ENCODE peak calls at places on chromosomes 4 and X, in seven cellular contexts. A is GM23338, W is stomach, D is SK-N-SH, V is endothelial cell of umbilical vein, R is sigmoid colon, Z is H1. U is an unnamed sample.

GRCh38 chr4:48133668-48134444 is at the start of gene TXK:
- DNase-seq in V (peak), A (no peak), D (no peak), R (no peak), Z (no peak), W (no peak), U (no peak)

GRCh38 chr4:3388461-3389185 is 53.1 kb upstream of the HGFAC start:
- DNase-seq in D (peak), Z (no peak), V (peak), A (no peak), W (no peak), R (peak), U (no peak)

GRCh38 chrX:16785247-16786138 is 773 bp upstream of the TXLNG start:
- DNase-seq in R (peak), W (peak), A (peak), D (peak), Z (no peak), V (no peak), U (peak)

GRCh38 chr4:183722738-183723560 is 63.9 kb downstream of the TRAPPC11 start:
- DNase-seq in W (peak), Z (peak), A (peak), D (peak), R (peak), V (peak), U (peak)

GRCh38 chr4:157076578-157076947 is 613 bp downstream of the GLRB start:
- DNase-seq in V (peak), A (peak), D (peak), R (peak), Z (no peak), W (no peak), U (no peak)

GRCh38 chr4:2689114-2689513 is 67.0 kb downstream of the TNIP2 start:
- DNase-seq in A (no peak), D (no peak), Z (no peak), V (no peak), W (no peak), R (no peak), U (no peak)

GRCh38 chr4:134154097-134154496 is 47.5 kb downstream of the PABPC4L start:
- DNase-seq in A (no peak), R (no peak), Z (no peak), V (no peak), W (no peak), D (no peak), U (no peak)

GRCh38 chr4:5689065-5689464 is 19.3 kb downstream of the EVC2 start:
- DNase-seq in Z (no peak), D (no peak), A (no peak), W (no peak), R (peak), V (no peak), U (no peak)

GRCh38 chrX:150887906-150888465 is 10.5 kb downstream of the CD99L2 start:
- DNase-seq in R (no peak), D (no peak), Z (no peak), V (no peak), A (no peak), W (no peak), U (no peak)

GRCh38 chrX:46665232-46666162 is 91.9 kb downstream of the CHST7 start:
- DNase-seq in D (no peak), V (peak), A (no peak), R (no peak), Z (no peak), W (no peak), U (no peak)

GRCh38 chr4:121989715-121990114 is 37.9 kb upstream of the TRPC3 start:
- DNase-seq in V (peak), A (peak), W (no peak), R (no peak), D (no peak), Z (no peak), U (no peak)

GRCh38 chr4:28378109-28378830 is 1517.6 kb downstream of the STIM2 start:
- DNase-seq in A (peak), W (no peak), Z (no peak), D (no peak), R (no peak), V (no peak), U (no peak)

GRCh38 chrX:120660638-120661037 is 30.8 kb upstream of the C1GALT1C1 start:
- DNase-seq in V (no peak), Z (no peak), R (no peak), D (no peak), W (no peak), A (no peak), U (no peak)

GRCh38 chr4:158624889-158625478 is 46.7 kb downstream of the C4orf46 start:
- DNase-seq in A (peak), W (no peak), V (peak), D (peak), R (no peak), Z (no peak), U (no peak)

GRCh38 chr4:110623710-110624015 is 786 bp upstream of the PITX2 start:
- DNase-seq in V (no peak), W (no peak), D (no peak), Z (no peak), A (peak), R (no peak), U (no peak)

GRCh38 chr4:66284991-66285451 is 614.7 kb upstream of the EPHA5 start:
- DNase-seq in A (no peak), D (no peak), Z (no peak), V (no peak), R (no peak), W (no peak), U (no peak)

GRCh38 chrX:71543316-71543715 is 10.4 kb downstream of the OGT start:
- DNase-seq in R (no peak), Z (no peak), A (no peak), D (no peak), W (no peak), V (peak), U (no peak)

DNA sequence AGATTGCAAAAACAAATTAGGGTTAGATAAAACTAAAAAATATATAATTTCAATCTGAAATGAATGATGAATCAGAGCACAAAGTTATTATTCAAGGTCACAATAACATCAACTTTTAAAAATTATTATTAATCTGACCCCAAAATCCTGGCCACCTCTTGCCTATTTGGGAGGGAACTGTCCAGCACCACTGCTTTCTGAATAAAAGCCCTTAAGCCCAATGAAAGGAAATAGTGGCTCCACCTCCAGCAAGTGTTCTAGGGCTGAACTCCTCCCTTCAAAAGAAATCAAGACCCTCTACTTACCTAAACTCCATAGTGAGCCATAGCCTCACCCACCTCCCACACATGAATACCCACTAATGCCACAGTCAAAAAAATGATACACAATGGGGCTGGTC is 208.2 kb downstream of the PARM1 start:
- DNase-seq in D (no peak), Z (no peak), R (no peak), V (no peak), A (peak), W (no peak), U (no peak)
- TF ChIP-seq POLR2AphosphoS5 in D (no peak), Z (no peak), R (no peak), V (no peak), A (no peak), W (no peak), U (no peak)

DNA sequence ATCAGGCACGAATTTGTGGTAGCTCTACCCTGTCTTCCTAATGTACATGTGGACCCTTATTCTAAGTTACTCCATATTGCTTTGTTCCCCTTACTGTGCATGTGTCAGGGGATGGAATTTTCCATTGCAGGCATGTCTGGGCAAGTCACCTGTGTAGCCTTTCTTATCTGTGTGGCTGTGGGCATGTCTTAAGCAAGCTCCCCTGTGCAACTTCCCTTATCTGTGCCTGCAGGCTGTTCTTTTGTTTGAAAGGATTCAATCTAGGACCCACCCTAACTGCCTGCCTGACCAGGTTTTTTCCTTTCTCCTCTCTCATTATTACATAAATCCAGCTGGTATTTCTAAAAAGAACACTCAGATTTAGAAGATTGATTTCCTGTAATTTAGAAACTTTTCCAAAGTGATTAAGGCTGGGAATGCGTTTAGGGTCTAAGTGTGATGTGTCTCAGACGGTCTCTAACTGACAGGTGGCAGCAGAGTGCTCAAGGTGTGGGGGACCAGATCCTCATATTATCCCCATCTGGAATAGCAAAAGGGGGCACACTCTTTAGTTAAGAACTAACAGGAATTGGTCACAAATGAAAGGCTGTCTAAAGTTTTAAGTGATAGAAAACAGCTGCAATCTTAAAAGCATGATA is 198.9 kb upstream of the PPP1R2C start:
- DNase-seq in W (peak), Z (no peak), V (peak), D (no peak), R (no peak), A (peak), U (no peak)
- TF ChIP-seq POLR2AphosphoS5 in W (no peak), Z (no peak), V (no peak), D (no peak), R (no peak), A (no peak), U (no peak)

GRCh38 chr4:38692421-38692820 is 28.4 kb downstream of the KLF3 start:
- DNase-seq in D (no peak), Z (no peak), V (no peak), A (no peak), W (no peak), R (no peak), U (no peak)
- TF ChIP-seq POLR2AphosphoS5 in D (no peak), Z (no peak), V (no peak), A (no peak), W (no peak), R (no peak), U (no peak)

DNA sequence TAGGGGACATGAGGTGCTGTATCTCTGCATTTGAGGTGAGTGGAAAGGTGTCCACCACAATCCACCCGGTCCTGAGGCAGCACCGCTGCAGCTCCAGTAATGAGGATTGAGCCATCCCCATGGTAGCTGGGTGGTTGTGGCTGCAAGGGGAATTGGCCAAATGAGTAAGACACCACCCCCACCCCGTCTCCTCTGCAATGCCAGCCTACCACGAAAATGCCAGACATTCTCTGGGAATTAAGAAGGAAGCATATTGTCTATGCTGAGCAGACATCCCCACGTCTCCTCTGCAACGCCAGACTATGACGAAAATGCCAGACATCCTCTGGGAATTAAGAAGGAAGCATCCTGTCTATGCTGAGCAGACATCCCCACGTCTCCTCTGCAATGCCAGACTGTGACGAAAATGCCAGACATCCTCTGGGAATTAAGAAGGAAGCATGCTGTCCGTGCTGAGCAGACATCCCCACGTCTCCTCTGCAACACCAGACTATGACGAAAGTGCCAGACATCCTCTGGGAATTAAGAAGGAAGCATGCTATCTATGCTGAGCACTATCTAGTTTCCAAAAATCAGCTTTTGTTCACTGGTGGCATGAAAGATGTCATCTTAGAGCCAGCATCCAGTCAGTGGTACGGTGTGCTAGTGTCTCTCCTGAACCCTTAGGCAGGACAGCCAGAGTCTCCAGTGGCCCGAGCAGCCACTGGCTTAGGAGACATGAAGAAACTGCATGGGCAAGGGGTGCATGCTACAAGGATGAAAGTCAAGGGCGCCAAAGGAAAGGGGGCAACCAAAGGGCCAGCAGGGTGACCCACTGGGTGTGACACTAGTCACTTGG is 339.9 kb upstream of the FRG1 start:
- DNase-seq in R (no peak), D (peak), W (no peak), Z (no peak), A (no peak), V (no peak), U (no peak)
- TF ChIP-seq POLR2AphosphoS5 in R (no peak), D (no peak), W (no peak), Z (no peak), A (no peak), V (no peak), U (no peak)

GRCh38 chr4:64538219-64538618 is 129.0 kb upstream of the TECRL start:
- DNase-seq in A (peak), R (no peak), Z (no peak), W (no peak), D (no peak), V (no peak), U (no peak)
- TF ChIP-seq POLR2AphosphoS5 in A (no peak), R (no peak), Z (no peak), W (no peak), D (no peak), V (no peak), U (no peak)

GRCh38 chr4:30717208-30718020 is 2.8 kb upstream of the PCDH7 start:
- DNase-seq in W (peak), A (peak), D (peak), V (peak), Z (no peak), R (peak), U (peak)
- TF ChIP-seq POLR2AphosphoS5 in W (no peak), A (peak), D (no peak), V (no peak), Z (no peak), R (no peak), U (peak)

DNA sequence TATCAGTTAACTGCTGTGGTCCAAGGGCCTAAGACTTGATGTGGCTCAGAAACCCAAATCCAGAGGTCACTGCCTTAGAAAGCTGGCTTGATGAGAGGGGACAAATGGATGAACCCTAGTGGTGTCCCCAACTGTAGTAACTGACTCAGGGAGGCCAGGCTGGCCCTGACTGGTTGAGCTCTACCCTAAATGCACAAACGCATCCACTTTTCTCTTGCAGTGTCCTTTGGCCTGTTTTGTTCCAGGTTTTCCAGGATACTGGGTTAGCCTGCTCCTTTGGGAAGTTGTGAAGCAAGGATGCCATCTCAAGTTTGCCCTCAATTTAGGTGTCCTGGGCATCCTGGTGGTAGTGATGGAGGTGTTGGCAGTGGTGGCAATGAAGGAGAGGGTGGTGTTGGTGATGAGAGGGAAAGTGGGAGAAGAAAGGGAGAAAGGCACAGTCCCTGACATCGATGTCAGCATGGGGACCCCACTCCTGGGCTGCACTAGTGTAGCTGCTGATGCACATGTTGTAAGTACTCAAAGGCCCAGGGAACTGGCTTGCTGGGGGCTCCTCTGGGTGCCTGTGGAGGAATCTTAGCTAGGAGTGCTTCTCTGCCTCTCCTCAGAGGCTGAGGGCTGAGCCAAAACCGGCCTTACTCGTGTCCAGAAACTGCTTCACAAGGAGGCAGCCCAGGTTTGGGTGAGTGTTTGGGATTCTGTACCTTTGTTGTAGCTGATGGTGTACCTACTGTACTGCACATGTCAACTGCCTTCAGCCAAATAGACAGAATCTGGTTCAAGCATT is 2.9 kb upstream of the HAND2 start:
- DNase-seq in W (no peak), V (no peak), D (no peak), A (peak), Z (no peak), R (peak), U (no peak)
- TF ChIP-seq POLR2AphosphoS5 in W (no peak), V (no peak), D (no peak), A (no peak), Z (no peak), R (no peak), U (no peak)

GRCh38 chr4:154086247-154086646 is 297.4 kb upstream of the SFRP2 start:
- DNase-seq in V (no peak), W (no peak), D (no peak), Z (no peak), R (no peak), A (peak), U (no peak)
- TF ChIP-seq POLR2AphosphoS5 in V (no peak), W (no peak), D (no peak), Z (no peak), R (no peak), A (no peak), U (no peak)

DNA sequence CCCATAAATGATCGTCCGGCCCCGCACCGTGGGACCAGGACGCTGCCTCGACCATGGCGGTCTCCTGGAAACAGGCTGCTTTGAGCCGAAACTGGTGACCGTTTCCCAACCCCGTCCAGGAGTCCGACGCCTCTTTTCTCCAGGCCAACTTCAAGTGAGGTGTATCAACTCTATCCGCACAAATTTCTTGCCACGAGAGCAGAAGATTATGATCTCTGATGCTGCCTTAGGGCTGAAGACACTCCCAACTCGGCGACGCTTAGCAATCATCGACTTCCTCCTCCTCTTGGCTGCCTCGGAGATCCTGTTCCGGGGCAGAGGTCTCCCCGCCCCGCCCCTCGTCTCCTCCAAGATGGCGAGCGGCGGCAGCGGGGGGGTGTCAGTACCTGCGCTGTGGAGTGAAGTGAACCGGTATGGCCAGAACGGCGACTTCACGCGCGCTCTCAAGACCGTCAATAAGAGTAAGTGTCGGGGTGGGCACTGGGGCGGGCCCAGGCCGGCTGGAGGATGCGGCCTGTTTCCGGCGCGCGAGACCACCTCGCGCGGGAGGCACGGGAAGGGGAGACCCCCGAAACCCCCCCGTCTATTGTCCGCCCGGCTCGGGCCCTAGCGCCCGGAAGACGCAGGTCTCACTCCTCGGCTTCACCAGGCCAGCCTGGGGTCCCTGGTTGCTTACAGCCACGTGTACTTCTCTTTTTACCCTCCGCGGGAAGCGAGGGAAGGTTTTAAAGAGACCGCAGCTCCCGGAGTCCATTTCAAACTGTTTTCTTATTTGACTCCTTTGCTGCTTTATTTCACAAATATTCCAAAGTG is at the start of gene SRP72:
- DNase-seq in A (peak), Z (peak), V (peak), R (peak), W (peak), D (peak), U (peak)
- TF ChIP-seq POLR2AphosphoS5 in A (peak), Z (peak), V (peak), R (peak), W (peak), D (peak), U (peak)

GRCh38 chr4:60655356-60655755 is 544.8 kb upstream of the ADGRL3 start:
- DNase-seq in R (no peak), V (no peak), Z (no peak), A (no peak), D (no peak), W (no peak), U (no peak)

GRCh38 chr4:60657802-60658201 is 542.3 kb upstream of the ADGRL3 start:
- DNase-seq in V (no peak), D (no peak), R (no peak), W (no peak), A (no peak), Z (no peak), U (no peak)

GRCh38 chr4:60656171-60656570 is 544.0 kb upstream of the ADGRL3 start:
- DNase-seq in A (peak), R (no peak), Z (no peak), D (no peak), V (no peak), W (no peak), U (no peak)

DNA sequence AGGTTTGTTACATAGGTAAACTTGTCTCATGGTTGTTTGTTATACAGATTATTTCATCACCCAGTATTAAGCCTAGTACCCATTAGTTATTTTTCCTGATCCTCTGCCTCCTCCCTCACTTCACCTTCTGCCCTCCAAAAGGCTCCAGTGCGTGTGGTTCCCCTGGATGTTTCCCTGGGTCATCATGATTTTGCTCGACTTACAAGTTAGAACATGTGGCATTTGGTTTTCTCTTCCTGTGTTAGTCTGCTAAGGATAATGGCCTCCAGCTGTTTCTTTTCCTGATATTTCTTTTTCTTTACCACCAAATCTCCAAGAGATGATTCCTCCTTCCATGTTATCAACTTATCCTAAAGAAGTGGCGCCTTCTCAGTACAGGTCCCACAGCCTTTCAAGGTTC is 543.1 kb upstream of the ADGRL3 start:
- DNase-seq in R (no peak), D (no peak), A (no peak), W (no peak), V (no peak), Z (no peak), U (no peak)
- TF ChIP-seq POLR2AphosphoS5 in R (no peak), D (no peak), A (no peak), W (no peak), V (no peak), Z (no peak), U (no peak)